ENCODE peak calls at places on chromosomes 11 and 22, in five cellular contexts. D, K, J, E and H are unnamed samples.

GRCh38 chr11:114281388-114281956 is 14.7 kb upstream of the NNMT start:
- DNase-seq in D (no peak), K (no peak), J (no peak), E (no peak), H (peak)

GRCh38 chr11:129695543-129696308 is 119.9 kb upstream of the TMEM45B start:
- DNase-seq in D (peak), K (peak), J (peak), E (no peak), H (peak)

GRCh38 chr11:104968365-104968855 is at the start of gene CASP4:
- DNase-seq in D (no peak), K (peak), J (no peak), E (peak), H (peak)

GRCh38 chr11:107824668-107825369 is 33.8 kb downstream of the SLC35F2 start:
- DNase-seq in D (no peak), K (peak), J (no peak), E (no peak), H (no peak)

GRCh38 chr11:13868710-13869403 is 93.7 kb upstream of the SPON1 start:
- DNase-seq in D (no peak), K (peak), J (no peak), E (no peak), H (peak)

GRCh38 chr11:3000032-3000961 is 8.2 kb upstream of the NAP1L4 start:
- DNase-seq in D (peak), K (peak), J (peak), E (no peak), H (no peak)

GRCh38 chr11:117861151-117862018 is 15.1 kb downstream of the FXYD6 start:
- DNase-seq in D (peak), K (peak), J (peak), E (no peak), H (peak)

GRCh38 chr22:49721211-49721763 is 106.4 kb downstream of the BRD1 start:
- DNase-seq in D (peak), K (no peak), J (no peak), E (no peak), H (no peak)

GRCh38 chr11:73510877-73511276 is 87.0 kb downstream of the FAM168A start:
- DNase-seq in D (no peak), K (no peak), J (no peak), E (no peak), H (no peak)

GRCh38 chr22:18042685-18043084 is 18.3 kb upstream of the MICAL3 start:
- DNase-seq in D (no peak), K (no peak), J (no peak), E (peak), H (peak)

GRCh38 chr11:131977854-131978253 is 607.4 kb downstream of the NTM start:
- DNase-seq in D (no peak), K (peak), J (no peak), E (peak), H (peak)

GRCh38 chr11:20909995-20910726 is 240.8 kb downstream of the NELL1 start:
- DNase-seq in D (no peak), K (no peak), J (peak), E (no peak), H (no peak)

GRCh38 chr11:69131644-69132300 is 24.0 kb upstream of the SMIM38 start:
- DNase-seq in D (peak), K (peak), J (peak), E (peak), H (peak)

GRCh38 chr11:74693531-74693930 is 37.7 kb downstream of the CHRDL2 start:
- DNase-seq in D (no peak), K (no peak), J (no peak), E (no peak), H (peak)

GRCh38 chr22:21815958-21816357 is 51.5 kb downstream of the MAPK1 start:
- DNase-seq in D (no peak), K (no peak), J (no peak), E (no peak), H (no peak)

GRCh38 chr11:68343761-68344256 is 31.4 kb downstream of the LRP5 start:
- DNase-seq in D (peak), K (no peak), J (no peak), E (no peak), H (no peak)